ENCODE peak calls at places on chromosome 14, in five cellular contexts. L, M, X, E and R are unnamed samples.

GRCh38 chr14:43003845-43004244 is 1397.2 kb downstream of the LRFN5 start:
- DNase-seq in L (no peak), M (no peak), X (no peak), E (no peak), R (no peak)

GRCh38 chr14:87457727-87458126 is 535.3 kb downstream of the GALC start:
- DNase-seq in L (no peak), M (no peak), X (no peak), E (no peak), R (no peak)

GRCh38 chr14:106635569-106635968 is 1109.2 kb downstream of the TMEM121 start:
- DNase-seq in L (no peak), M (no peak), X (no peak), E (no peak), R (no peak)

GRCh38 chr14:67940894-67941455 is 121.4 kb downstream of the RAD51B start:
- DNase-seq in L (no peak), M (no peak), X (no peak), E (no peak), R (peak)

GRCh38 chr14:99241314-99242035 is 30.5 kb downstream of the BCL11B start:
- DNase-seq in L (no peak), M (no peak), X (no peak), E (no peak), R (peak)

GRCh38 chr14:99506269-99506668 is 25.1 kb downstream of the CCNK start:
- DNase-seq in L (no peak), M (no peak), X (no peak), E (no peak), R (no peak)

GRCh38 chr14:54881235-54881760 is 21.3 kb downstream of the GCH1 start:
- DNase-seq in L (no peak), M (no peak), X (no peak), E (no peak), R (no peak)

GRCh38 chr14:59600211-59600945 is 23.8 kb upstream of the CCDC175 start:
- DNase-seq in L (no peak), M (no peak), X (no peak), E (no peak), R (no peak)

GRCh38 chr14:76591270-76591669 is 170.0 kb upstream of the VASH1 start:
- DNase-seq in L (no peak), M (no peak), X (no peak), E (no peak), R (no peak)

GRCh38 chr14:27049611-27050172 is 451.9 kb upstream of the NOVA1 start:
- DNase-seq in L (no peak), M (no peak), X (no peak), E (no peak), R (no peak)

GRCh38 chr14:69780092-69780491 is 13.2 kb downstream of the SRSF5 start:
- DNase-seq in L (no peak), M (no peak), X (no peak), E (no peak), R (no peak)

GRCh38 chr14:70708717-70709570 is 67.2 kb downstream of the TTC9 start:
- DNase-seq in L (no peak), M (no peak), X (no peak), E (no peak), R (no peak)

GRCh38 chr14:61997146-61997545 is 234.9 kb downstream of the SNAPC1 start:
- DNase-seq in L (no peak), M (no peak), X (no peak), E (no peak), R (no peak)

GRCh38 chr14:74897642-74898041 is 15.9 kb downstream of the DLST start:
- DNase-seq in L (no peak), M (no peak), X (no peak), E (no peak), R (no peak)

GRCh38 chr14:92426237-92426636 is 87.3 kb upstream of the RIN3 start:
- DNase-seq in L (no peak), M (no peak), X (no peak), E (no peak), R (no peak)

GRCh38 chr14:57388072-57388471 is 2.3 kb upstream of the NAA30 start:
- DNase-seq in L (no peak), M (no peak), X (no peak), E (no peak), R (no peak)

GRCh38 chr14:95297832-95298231 is 21.9 kb downstream of the CLMN start:
- DNase-seq in L (no peak), M (no peak), X (no peak), E (no peak), R (no peak)

GRCh38 chr14:96086032-96086431 is 46.9 kb downstream of the C14orf132 start:
- DNase-seq in L (no peak), M (no peak), X (no peak), E (no peak), R (no peak)

GRCh38 chr14:24483604-24484252 is 24.3 kb downstream of the CMA1 start:
- DNase-seq in L (no peak), M (no peak), X (no peak), E (no peak), R (no peak)

GRCh38 chr14:74528886-74529285 is 35.3 kb downstream of the ISCA2 start:
- DNase-seq in L (no peak), M (no peak), X (no peak), E (no peak), R (no peak)

GRCh38 chr14:32512813-32513212 is 183.7 kb downstream of the AKAP6 start:
- DNase-seq in L (no peak), M (no peak), X (no peak), E (no peak), R (no peak)

GRCh38 chr14:36067428-36068187 is 108.9 kb downstream of the PTCSC3 start:
- DNase-seq in L (no peak), M (no peak), X (no peak), E (no peak), R (peak)

DNA sequence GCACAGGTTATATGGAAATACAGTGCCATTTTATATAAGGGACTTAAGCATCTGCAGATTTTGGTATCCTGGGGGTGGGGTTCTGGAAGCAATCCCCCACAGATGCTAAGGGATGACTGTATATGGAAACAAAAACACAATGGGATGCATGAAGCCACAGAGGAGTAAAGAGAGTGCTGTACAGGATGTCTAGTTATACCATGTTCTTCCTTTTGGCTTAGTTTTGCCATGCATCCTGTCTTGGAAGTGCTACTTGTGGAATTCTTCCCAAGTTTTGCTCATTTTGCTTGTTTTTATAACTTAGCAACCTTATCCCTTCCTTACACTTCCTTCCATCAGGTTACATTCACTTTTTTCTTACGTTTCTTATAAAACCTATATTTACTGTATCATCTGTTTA is 55.6 kb downstream of the TRMT5 start:
- DNase-seq in L (no peak), M (no peak), X (no peak), E (no peak), R (no peak)
- TF ChIP-seq POLR2A in L (no peak), M (no peak), X (no peak), E (no peak), R (no peak)

DNA sequence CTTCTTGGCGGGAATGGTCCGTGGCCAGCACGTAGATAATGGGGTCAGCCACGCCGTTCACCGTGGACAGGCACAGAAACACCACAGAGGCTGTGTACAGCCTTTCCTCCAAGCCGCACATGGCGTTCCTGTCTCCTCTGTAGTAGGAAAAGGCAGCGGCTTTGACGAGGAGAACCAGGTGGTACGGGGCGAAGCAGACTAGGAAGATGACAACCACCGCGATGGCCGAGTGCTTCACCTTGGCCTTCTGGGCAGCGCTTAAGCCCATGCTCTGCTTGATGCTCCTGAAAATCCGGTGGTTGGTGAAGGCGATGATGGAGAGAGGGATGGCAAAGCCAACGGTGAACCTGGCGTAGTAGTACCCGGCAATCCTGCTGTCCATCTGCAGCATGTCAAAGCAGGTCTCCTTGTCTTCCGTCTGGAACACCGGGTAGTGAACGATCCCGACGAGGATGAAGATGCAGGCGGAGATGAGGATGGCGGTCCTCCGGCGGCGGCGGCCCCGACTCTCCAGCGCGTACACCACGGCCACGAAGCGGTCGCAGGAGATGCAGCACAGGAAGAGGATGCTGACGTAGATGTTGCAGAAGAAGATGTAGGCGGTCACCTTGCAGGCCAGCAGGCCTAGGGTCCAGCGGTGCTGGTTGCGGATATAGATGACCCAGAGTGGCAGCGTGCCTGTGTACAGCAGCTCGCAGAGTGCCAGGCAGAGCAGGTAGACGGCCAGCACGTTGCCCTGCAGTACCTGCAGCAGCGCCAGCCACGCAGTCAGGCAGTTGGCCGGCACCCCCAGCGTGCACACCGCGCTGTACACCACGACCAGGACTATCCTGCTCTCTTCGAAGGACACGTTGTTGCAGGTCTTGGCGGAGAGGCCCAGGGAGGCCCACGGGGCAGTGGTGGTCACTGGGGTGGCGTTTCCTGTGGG is 13.8 kb downstream of the GPR132 start:
- DNase-seq in L (peak), M (no peak), X (peak), E (no peak), R (no peak)
- TF ChIP-seq POLR2A in L (no peak), M (no peak), X (no peak), E (no peak), R (no peak)

GRCh38 chr14:65052832-65053231 is 49.5 kb downstream of the MAX start:
- DNase-seq in L (no peak), M (no peak), X (no peak), E (no peak), R (no peak)

GRCh38 chr14:65057704-65058103 is 44.6 kb downstream of the MAX start:
- DNase-seq in L (no peak), M (peak), X (no peak), E (no peak), R (no peak)

GRCh38 chr14:65054471-65055085 is 47.7 kb downstream of the MAX start:
- DNase-seq in L (no peak), M (peak), X (peak), E (no peak), R (no peak)
- TF ChIP-seq POLR2A in L (no peak), M (no peak), X (no peak), E (no peak), R (no peak)

GRCh38 chr14:105257464-105257863 is 9.1 kb downstream of the BTBD6 start:
- DNase-seq in L (no peak), M (no peak), X (no peak), E (no peak), R (no peak)
- TF ChIP-seq POLR2A in L (no peak), M (no peak), X (no peak), E (no peak), R (no peak)

GRCh38 chr14:22886500-22887259 is 3.7 kb downstream of the REM2 start:
- DNase-seq in L (peak), M (peak), X (peak), E (peak), R (peak)
- TF ChIP-seq POLR2A in L (peak), M (peak), X (no peak), E (peak), R (peak)

GRCh38 chr14:20458031-20458789 is 3.0 kb downstream of the PIP4P1 start:
- DNase-seq in L (no peak), M (no peak), X (no peak), E (no peak), R (no peak)
- TF ChIP-seq POLR2A in L (no peak), M (peak), X (no peak), E (no peak), R (no peak)